ENCODE peak calls at places on chromosomes 3 and 15, in eight cellular contexts. Q, E, J, I, M, T, H and N are unnamed samples.
A peak's percentile ranks its signal among the peaks of the same experiment; 100 is the strongest.

GRCh38 chr3:126835472-126836219 is 131.6 kb downstream of the CHCHD6 start:
- DNase-seq in Q (no peak), E (peak; percentile 55), J (peak; percentile 38), I (no peak), M (peak; percentile 24), T (peak; percentile 20), H (no peak), N (no peak)

GRCh38 chr3:42398080-42398479 is 12.3 kb downstream of the LYZL4 start:
- DNase-seq in Q (no peak), E (no peak), J (no peak), I (no peak), M (no peak), T (no peak), H (no peak), N (no peak)

GRCh38 chr15:56672721-56673120 is 60.6 kb downstream of the ZNF280D start:
- DNase-seq in Q (no peak), E (peak; percentile 40), J (peak; percentile 44), I (no peak), M (no peak), T (peak; percentile 38), H (no peak), N (no peak)

GRCh38 chr3:107855710-107856109 is 235.1 kb downstream of the CD47 start:
- DNase-seq in Q (peak; percentile 8), E (peak; percentile 51), J (peak; percentile 10), I (no peak), M (peak; percentile 33), T (no peak), H (no peak), N (no peak)

GRCh38 chr3:194736896-194737600 is 51.4 kb downstream of the FAM43A start:
- DNase-seq in Q (no peak), E (no peak), J (no peak), I (no peak), M (no peak), T (no peak), H (no peak), N (no peak)

GRCh38 chr15:67307889-67308597 is 53.5 kb downstream of the IQCH start:
- DNase-seq in Q (no peak), E (peak; percentile 7), J (no peak), I (no peak), M (no peak), T (no peak), H (no peak), N (no peak)

GRCh38 chr15:37014566-37014965 is 85.8 kb downstream of the MEIS2 start:
- DNase-seq in Q (no peak), E (no peak), J (no peak), I (no peak), M (no peak), T (no peak), H (no peak), N (no peak)

GRCh38 chr3:53199834-53200233 is 38.8 kb downstream of the PRKCD start:
- DNase-seq in Q (no peak), E (no peak), J (no peak), I (no peak), M (no peak), T (no peak), H (no peak), N (no peak)

GRCh38 chr3:23485922-23486321 is 282.8 kb downstream of the UBE2E2 start:
- DNase-seq in Q (no peak), E (no peak), J (no peak), I (no peak), M (no peak), T (no peak), H (no peak), N (no peak)

GRCh38 chr15:80160570-80161156 is 7.9 kb downstream of the FAH start:
- DNase-seq in Q (peak; percentile 29), E (peak; percentile 96), J (peak; percentile 93), I (no peak), M (peak; percentile 83), T (peak; percentile 65), H (peak; percentile 87), N (peak; percentile 46)

GRCh38 chr3:167740961-167741587 is 5.6 kb downstream of the SERPINI1 start:
- DNase-seq in Q (peak; percentile 60), E (peak; percentile 60), J (peak; percentile 49), I (no peak), M (peak; percentile 58), T (no peak), H (peak; percentile 68), N (no peak)

GRCh38 chr15:68498076-68498475 is 66.1 kb upstream of the ITGA11 start:
- DNase-seq in Q (no peak), E (no peak), J (no peak), I (no peak), M (no peak), T (no peak), H (no peak), N (no peak)

GRCh38 chr15:62912808-62913207 is 129.7 kb upstream of the TPM1 start:
- DNase-seq in Q (peak; percentile 62), E (no peak), J (no peak), I (no peak), M (no peak), T (no peak), H (no peak), N (no peak)

GRCh38 chr3:25952133-25952532 is 162.2 kb downstream of the OXSM start:
- DNase-seq in Q (no peak), E (no peak), J (no peak), I (no peak), M (no peak), T (no peak), H (no peak), N (no peak)

GRCh38 chr3:149343951-149344350 is 10.5 kb upstream of the TM4SF18 start:
- DNase-seq in Q (no peak), E (no peak), J (no peak), I (no peak), M (no peak), T (no peak), H (peak; percentile 21), N (no peak)

GRCh38 chr3:151008699-151009098 is 36.2 kb upstream of the CLRN1 start:
- DNase-seq in Q (no peak), E (peak; percentile 82), J (peak; percentile 70), I (no peak), M (peak; percentile 37), T (no peak), H (no peak), N (no peak)

GRCh38 chr3:131217296-131217741 is 164.3 kb upstream of the NUDT16 start:
- DNase-seq in Q (no peak), E (peak; percentile 73), J (peak; percentile 28), I (no peak), M (peak; percentile 13), T (no peak), H (no peak), N (no peak)

GRCh38 chr3:181313379-181313778 is 323.8 kb upstream of the DNAJC19 start:
- DNase-seq in Q (no peak), E (no peak), J (no peak), I (no peak), M (no peak), T (no peak), H (no peak), N (no peak)

GRCh38 chr15:92429378-92430066 is 35.8 kb downstream of the ST8SIA2 start:
- DNase-seq in Q (no peak), E (peak; percentile 20), J (peak; percentile 71), I (no peak), M (peak; percentile 24), T (no peak), H (no peak), N (no peak)

GRCh38 chr3:150170843-150171513 is 200.3 kb upstream of the PFN2 start:
- DNase-seq in Q (no peak), E (no peak), J (peak; percentile 59), I (no peak), M (no peak), T (no peak), H (peak; percentile 37), N (no peak)

GRCh38 chr3:56157693-56158092 is 310.6 kb downstream of the ERC2 start:
- DNase-seq in Q (no peak), E (peak; percentile 8), J (peak; percentile 49), I (no peak), M (no peak), T (peak; percentile 59), H (peak; percentile 50), N (no peak)

GRCh38 chr3:121747976-121748375 is 1.6 kb downstream of the GOLGB1 start:
- DNase-seq in Q (no peak), E (no peak), J (no peak), I (no peak), M (no peak), T (no peak), H (no peak), N (no peak)
- H3K4me3 ChIP-seq in Q (no peak overlapping the region), E (peak overlapping the region; percentile 88), J (peak overlapping the region; percentile 87), I (no peak overlapping the region), M (peak overlapping the region; percentile 86), T (peak overlapping the region; percentile 81), H (peak overlapping the region; percentile 95), N (peak overlapping the region; percentile 86)

DNA sequence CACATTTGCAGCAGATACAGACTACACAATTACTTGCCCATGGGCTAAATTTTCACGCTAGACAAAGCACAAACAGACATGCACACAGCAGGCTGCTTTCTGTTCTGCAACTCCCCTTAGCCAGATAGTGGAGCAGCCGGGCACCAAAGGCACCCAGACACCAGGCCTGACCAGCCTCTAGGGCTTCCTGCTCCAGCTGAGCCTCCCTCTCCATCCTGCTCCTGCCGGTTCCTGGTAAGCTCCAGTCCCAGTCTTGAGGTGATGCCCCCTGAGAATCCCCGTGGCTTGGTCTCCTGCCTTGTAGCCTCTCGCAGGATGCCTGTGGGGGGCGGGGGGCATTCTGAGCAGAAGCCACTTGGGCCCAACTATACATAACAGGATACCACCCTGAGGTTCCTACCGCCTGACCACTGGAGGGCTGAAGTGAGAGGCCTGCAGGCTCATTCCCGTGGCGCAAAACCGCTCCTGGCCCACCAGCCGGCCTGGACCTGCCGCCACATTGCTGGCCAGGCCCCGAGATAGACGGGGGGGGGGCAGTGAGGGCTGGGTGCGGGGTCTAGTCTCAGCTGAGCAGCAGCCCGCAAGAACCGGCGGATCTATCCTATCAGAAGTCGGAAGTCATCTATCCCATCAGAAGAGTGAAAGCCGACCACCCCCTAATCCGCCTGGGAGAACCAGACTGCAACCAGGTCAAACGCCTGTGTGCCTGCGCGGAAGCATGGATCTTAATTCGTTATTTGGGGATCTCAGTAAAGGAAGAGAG is 3.9 kb downstream of the FOXL2 start:
- DNase-seq in Q (no peak), E (no peak), J (no peak), I (no peak), M (no peak), T (no peak), H (no peak), N (no peak)
- TF ChIP-seq CTCF in Q (no peak), E (no peak), J (no peak), I (no peak), M (no peak), T (no peak), H (no peak), N (no peak)

DNA sequence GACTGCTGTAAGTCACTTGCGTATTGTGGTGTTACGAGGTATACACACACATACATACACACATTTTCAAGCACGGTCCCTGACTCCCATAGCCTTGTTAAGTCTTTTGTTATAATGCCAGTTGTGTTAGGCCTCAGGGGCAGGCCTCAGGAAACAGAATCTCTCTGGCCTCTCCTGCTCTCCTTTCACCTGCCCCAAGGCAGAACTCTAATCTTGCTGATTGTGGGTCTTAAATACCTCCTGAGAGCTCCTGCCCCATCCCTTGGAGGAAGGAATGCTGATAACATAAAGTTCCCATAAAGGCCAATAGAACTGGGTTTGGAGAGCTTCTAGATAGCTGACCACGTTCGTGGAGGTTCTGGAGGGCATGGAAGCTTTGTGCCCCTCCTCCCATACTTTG is 3.9 kb upstream of the NIT2 start:
- DNase-seq in Q (no peak), E (no peak), J (no peak), I (no peak), M (no peak), T (no peak), H (no peak), N (no peak)
- H3K4me3 ChIP-seq in Q (no peak overlapping the region), E (no peak overlapping the region), J (no peak overlapping the region), I (no peak overlapping the region), M (no peak overlapping the region), T (no peak overlapping the region), H (no peak overlapping the region), N (no peak overlapping the region)

GRCh38 chr3:62589078-62589477 is 215.7 kb upstream of the FEZF2 start:
- DNase-seq in Q (no peak), E (no peak), J (peak; percentile 69), I (no peak), M (no peak), T (no peak), H (no peak), N (no peak)
- TF ChIP-seq CTCF in Q (no peak), E (peak; percentile 2), J (no peak), I (no peak), M (no peak), T (no peak), H (no peak), N (no peak)